ENCODE peak calls at places on chromosomes 6 and 20, in ten cellular contexts. X is heart left ventricle, L is OCI-LY7, K is astrocyte, A is tibial nerve, S is stomach, F is prostate gland, W is left ventricle myocardium inferior, U is colonic mucosa, J is mammary epithelial cell. V is an unnamed sample. For H3K4me1, the result is how much of the 10 kb centered on the place peaks cover.

GRCh38 chr6:131065112-131065823 is 2.2 kb upstream of the EPB41L2 start:
- DNase-seq in F (no peak), J (no peak), X (no peak), U (peak), L (no peak), A (no peak), K (no peak), W (no peak), S (no peak), V (no peak)

GRCh38 chr6:36817176-36817817 is 21.9 kb downstream of the CPNE5 start:
- DNase-seq in A (no peak), X (no peak), F (no peak), S (no peak), W (no peak), K (no peak), J (no peak), U (no peak), L (no peak), V (no peak)

GRCh38 chr20:50865591-50865990 is 65.6 kb downstream of the ADNP start:
- DNase-seq in U (no peak), S (no peak), W (no peak), L (no peak), A (no peak), K (no peak), F (no peak), J (peak), X (no peak), V (no peak)

GRCh38 chr6:70391513-70391912 is 21.8 kb upstream of the FAM135A start:
- DNase-seq in X (no peak), W (no peak), J (no peak), U (no peak), K (no peak), S (no peak), F (no peak), A (no peak), L (no peak), V (no peak)

GRCh38 chr20:60055740-60056139 is 97.5 kb downstream of the CDH26 start:
- DNase-seq in W (peak), K (no peak), L (no peak), U (no peak), X (peak), S (peak), F (no peak), J (peak), A (peak), V (peak)

GRCh38 chr6:132115714-132116366 is 164.7 kb upstream of the CCN2 start:
- DNase-seq in W (no peak), K (no peak), A (no peak), J (peak), F (no peak), L (no peak), U (no peak), S (no peak), X (no peak), V (no peak)

GRCh38 chr6:143396497-143397228 is 53.8 kb downstream of the ADAT2 start:
- DNase-seq in J (no peak), F (no peak), S (no peak), A (no peak), L (no peak), X (no peak), U (peak), W (no peak), K (peak), V (no peak)

GRCh38 chr6:169567809-169568208 is 134.0 kb downstream of the WDR27 start:
- DNase-seq in J (no peak), U (no peak), L (no peak), S (no peak), F (no peak), W (no peak), K (no peak), A (no peak), X (no peak), V (peak)

GRCh38 chr20:9408422-9409300 is 105.7 kb upstream of the LAMP5 start:
- DNase-seq in S (no peak), L (no peak), F (no peak), X (no peak), J (peak), W (no peak), A (no peak), K (peak), U (no peak), V (no peak)

GRCh38 chr20:4014031-4014474 is 1.3 kb downstream of the RNF24 start:
- DNase-seq in L (peak), A (peak), J (peak), U (peak), K (peak), X (no peak), W (no peak), F (peak), S (peak), V (peak)

GRCh38 chr6:170224694-170225660 is 65.9 kb downstream of the DLL1 start:
- DNase-seq in S (peak), L (no peak), A (no peak), J (peak), X (peak), K (peak), W (no peak), F (peak), U (no peak), V (no peak)

GRCh38 chr6:7101290-7101689 is 6.5 kb upstream of the RREB1 start:
- DNase-seq in U (no peak), S (no peak), A (no peak), W (peak), L (no peak), J (no peak), K (no peak), F (no peak), X (peak), V (no peak)

GRCh38 chr6:15427360-15428070 is 181.6 kb downstream of the JARID2 start:
- DNase-seq in W (no peak), F (no peak), X (no peak), S (no peak), L (peak), A (no peak), J (peak), K (no peak), U (no peak), V (no peak)

GRCh38 chr6:134400941-134401340 is 83.0 kb upstream of the SGK1 start:
- DNase-seq in J (no peak), W (no peak), S (no peak), X (no peak), F (peak), U (no peak), K (no peak), L (no peak), A (no peak), V (no peak)

GRCh38 chr6:30744054-30744805 is at the start of gene IER3:
- DNase-seq in U (peak), A (peak), W (peak), J (peak), S (peak), K (peak), X (peak), F (peak), L (peak), V (peak)

GRCh38 chr6:82364087-82365010 is 732 bp downstream of the TPBG start:
- DNase-seq in F (peak), U (peak), X (peak), S (peak), L (no peak), A (peak), K (peak), J (peak), W (peak), V (peak)

GRCh38 chr6:100465701-100466409 is 1.1 kb upstream of the SIM1 start:
- DNase-seq in X (no peak), U (no peak), F (no peak), A (no peak), L (no peak), S (no peak), K (no peak), J (no peak), W (no peak), V (no peak)

GRCh38 chr6:45163952-45164766 is 164.0 kb upstream of the RUNX2 start:
- DNase-seq in J (peak), X (no peak), K (peak), A (no peak), W (no peak), S (no peak), U (no peak), F (no peak), L (no peak), V (no peak)

GRCh38 chr20:37346232-37346525 is 239 bp downstream of the SRC start:
- DNase-seq in L (no peak), U (no peak), K (no peak), F (no peak), S (no peak), A (no peak), J (no peak), X (no peak), W (no peak), V (no peak)

GRCh38 chr6:16868968-16869367 is 107.7 kb upstream of the ATXN1 start:
- DNase-seq in U (no peak), S (no peak), K (peak), F (no peak), J (no peak), W (no peak), L (no peak), X (no peak), A (no peak), V (no peak)

GRCh38 chr20:38673731-38674177 is 50.5 kb upstream of the SLC32A1 start:
- DNase-seq in A (no peak), K (peak), L (peak), U (no peak), W (no peak), S (no peak), J (no peak), X (no peak), F (no peak), V (no peak)
- H3K4me3 ChIP-seq in A (peak), K (peak), L (peak), U (peak), W (peak), S (peak), J (peak), X (peak), F (peak), V (no peak)

GRCh38 chr20:688809-689208 is 13.2 kb upstream of the SCRT2 start:
- DNase-seq in L (no peak), F (no peak), S (no peak), K (no peak), J (peak), X (no peak), U (no peak), A (no peak), W (no peak), V (no peak)
- TF ChIP-seq CTCF in L (no peak), F (no peak), S (no peak), K (no peak), J (no peak), X (no peak), U (no peak), A (no peak), W (no peak), V (no peak)

DNA sequence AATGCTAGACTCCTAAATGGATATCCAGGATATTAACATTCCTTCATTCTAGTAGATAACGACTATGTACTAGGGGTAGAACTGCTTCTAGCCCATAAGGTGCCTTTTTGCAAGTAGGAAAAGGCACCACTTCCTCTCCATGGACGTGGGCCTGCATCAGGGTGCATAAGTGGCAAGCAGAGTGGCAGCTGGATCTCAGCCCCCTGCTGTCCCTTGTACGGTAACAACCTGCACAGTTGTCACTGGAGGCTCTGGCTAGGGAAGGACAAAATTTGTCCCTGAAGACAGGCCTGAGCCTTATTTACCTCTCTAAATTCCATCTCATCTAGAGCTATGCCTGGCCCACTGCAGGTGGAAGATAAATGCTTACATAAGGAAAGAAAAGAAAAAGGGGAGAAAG is 42.5 kb upstream of the SAYSD1 start:
- DNase-seq in X (no peak), K (no peak), J (no peak), U (no peak), A (no peak), F (no peak), W (no peak), S (no peak), L (no peak), V (no peak)
- H3K4me1 ChIP-seq in X (under half), K (under half), J (under half), U (under half), A (under half), F (under half), W (under half), S (under half), L (under half), V (under half)

DNA sequence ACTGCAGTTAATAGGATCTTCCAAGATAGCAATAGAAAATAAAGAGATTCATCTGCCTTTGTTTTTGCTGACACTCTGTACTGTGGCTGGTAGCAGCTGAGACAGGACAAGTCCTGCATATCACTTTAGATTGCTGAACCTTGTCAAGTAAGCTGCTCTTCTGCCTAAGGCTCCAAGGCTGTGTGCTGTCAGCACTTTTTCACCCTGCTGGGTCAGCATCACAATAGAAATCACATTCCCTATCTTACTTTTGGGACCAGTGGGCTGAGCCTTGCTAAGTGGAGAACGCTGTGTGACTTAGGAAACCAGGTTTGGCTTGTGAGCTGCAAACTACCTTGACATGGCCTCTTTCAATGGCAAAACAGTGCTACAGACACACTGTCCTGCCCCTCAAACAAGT is 263.9 kb downstream of the FRK start:
- DNase-seq in L (no peak), U (no peak), W (no peak), F (no peak), S (no peak), K (no peak), J (no peak), X (no peak), A (no peak), V (no peak)
- H3K4me3 ChIP-seq in L (no peak), U (no peak), W (no peak), F (no peak), S (no peak), K (no peak), J (no peak), X (no peak), A (no peak), V (no peak)

GRCh38 chr20:32437391-32438074 is 79.4 kb downstream of the ASXL1 start:
- DNase-seq in L (peak), X (no peak), U (no peak), A (no peak), S (no peak), F (no peak), W (no peak), J (no peak), K (no peak), V (no peak)
- TF ChIP-seq CTCF in L (peak), X (no peak), U (no peak), A (no peak), S (no peak), F (no peak), W (no peak), J (peak), K (peak), V (no peak)

GRCh38 chr6:112215901-112216300 is 38.5 kb downstream of the LAMA4 start:
- DNase-seq in K (no peak), W (no peak), F (no peak), J (no peak), L (no peak), X (no peak), A (no peak), U (no peak), S (no peak), V (no peak)

GRCh38 chr6:112214749-112215269 is 39.6 kb downstream of the LAMA4 start:
- DNase-seq in A (no peak), S (no peak), F (no peak), W (no peak), K (no peak), U (no peak), L (no peak), J (no peak), X (no peak), V (no peak)

GRCh38 chr6:112218563-112218962 is 35.8 kb downstream of the LAMA4 start:
- DNase-seq in S (no peak), K (no peak), A (peak), X (peak), U (no peak), L (no peak), F (no peak), J (no peak), W (peak), V (peak)

GRCh38 chr6:112221561-112221960 is 32.8 kb downstream of the LAMA4 start:
- DNase-seq in L (no peak), K (no peak), W (no peak), F (no peak), S (no peak), U (no peak), A (no peak), J (no peak), X (no peak), V (no peak)

GRCh38 chr6:112216699-112217551 is 37.4 kb downstream of the LAMA4 start:
- DNase-seq in W (no peak), A (no peak), X (no peak), J (peak), S (no peak), U (no peak), L (no peak), F (no peak), K (peak), V (no peak)
- H3K4me1 ChIP-seq in W (half or more), A (under half), X (half or more), J (under half), S (under half), U (under half), L (under half), F (under half), K (under half), V (under half)

DNA sequence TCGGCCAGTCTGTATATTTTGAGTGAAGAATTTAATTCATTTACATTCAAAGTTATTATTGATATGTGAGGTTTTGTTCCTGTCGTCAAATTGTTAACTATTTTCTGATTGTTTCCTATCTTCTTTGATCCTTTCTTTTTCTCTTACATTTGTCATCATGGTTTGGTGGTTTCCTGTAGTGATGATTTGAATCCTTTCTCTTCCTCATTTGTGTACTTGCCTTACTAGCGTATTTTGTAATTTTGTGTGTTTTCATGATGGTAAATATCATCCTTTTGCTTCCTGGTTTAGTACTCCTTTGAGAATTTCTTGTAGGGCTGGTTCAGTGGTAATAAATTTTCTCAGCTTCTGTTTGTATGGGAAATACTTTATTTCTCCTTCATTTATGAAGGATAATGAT is 151.7 kb upstream of the CEP162 start:
- DNase-seq in J (no peak), U (no peak), F (no peak), W (no peak), S (no peak), L (no peak), X (no peak), K (no peak), A (no peak), V (no peak)
- H3K4me3 ChIP-seq in J (no peak), U (no peak), F (no peak), W (no peak), S (no peak), L (no peak), X (no peak), K (no peak), A (no peak), V (no peak)

GRCh38 chr6:43951063-43951755 is 176.0 kb downstream of the MRPL14 start:
- DNase-seq in K (no peak), F (no peak), U (peak), A (no peak), W (peak), S (peak), J (no peak), X (peak), L (peak), V (peak)
- TF ChIP-seq CTCF in K (peak), F (no peak), U (peak), A (peak), W (peak), S (peak), J (peak), X (peak), L (peak), V (no peak)

DNA sequence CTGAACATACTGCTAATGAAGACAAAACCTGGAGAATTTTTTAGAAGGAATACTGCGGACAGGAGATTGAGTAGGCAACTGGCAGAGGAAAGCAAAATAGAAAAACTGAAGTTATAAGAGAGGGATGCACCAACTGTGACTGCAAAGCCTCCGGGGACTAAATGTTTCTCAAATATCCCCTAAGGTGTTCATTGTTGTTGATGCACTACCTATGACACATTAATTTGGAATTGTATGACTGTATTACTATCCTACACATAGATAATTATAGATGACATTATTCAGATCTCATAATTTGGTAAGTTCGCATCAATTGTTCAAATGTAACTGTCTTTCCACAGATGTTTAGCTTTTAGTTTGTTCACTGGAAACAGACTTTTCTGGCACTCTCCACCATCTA is 341.1 kb downstream of the MMUT start:
- DNase-seq in J (peak), F (no peak), A (no peak), U (no peak), K (no peak), W (no peak), S (no peak), L (no peak), X (no peak), V (no peak)
- H3K4me1 ChIP-seq in J (under half), F (under half), A (under half), U (under half), K (under half), W (under half), S (under half), L (under half), X (under half), V (under half)

GRCh38 chr20:20362774-20363435 is 5.0 kb upstream of the INSM1 start:
- DNase-seq in X (no peak), U (no peak), J (no peak), S (no peak), L (no peak), W (no peak), A (no peak), K (no peak), F (no peak), V (no peak)
- H3K4me3 ChIP-seq in X (no peak), U (no peak), J (no peak), S (no peak), L (no peak), W (no peak), A (no peak), K (no peak), F (no peak), V (no peak)

V was measured in lung.